ENCODE peak calls at places on chromosomes 1 and 21, in eight cellular contexts. D, X, L, V, C, A, G and J are unnamed samples.

GRCh38 chr21:41168391-41169257 is 664 bp downstream of the BACE2 start:
- DNase-seq in D (peak; percentile 55), X (peak; percentile 61), L (peak; percentile 68), V (peak; percentile 88), C (peak; percentile 43), A (peak; percentile 38), G (peak; percentile 42), J (peak; percentile 29)

GRCh38 chr1:4171480-4172450 is 271.7 kb upstream of the C1orf174 start:
- DNase-seq in D (no peak), X (no peak), L (no peak), V (no peak), C (no peak), A (no peak), G (no peak), J (no peak)

GRCh38 chr1:89762801-89763648 is 57.8 kb upstream of the LRRC8D start:
- DNase-seq in D (peak; percentile 92), X (peak; percentile 89), L (peak; percentile 78), V (peak; percentile 95), C (peak; percentile 92), A (peak; percentile 47), G (peak; percentile 69), J (peak; percentile 71)

GRCh38 chr1:30106125-30106524 is 617.3 kb downstream of the MATN1 start:
- DNase-seq in D (no peak), X (peak; percentile 56), L (peak; percentile 18), V (peak; percentile 70), C (peak; percentile 84), A (no peak), G (peak; percentile 9), J (peak; percentile 61)

GRCh38 chr1:214645712-214646111 is 42.7 kb downstream of the CENPF start:
- DNase-seq in D (no peak), X (no peak), L (no peak), V (no peak), C (no peak), A (no peak), G (no peak), J (no peak)

GRCh38 chr21:22900511-22900910 is 1902.3 kb downstream of the NCAM2 start:
- DNase-seq in D (no peak), X (peak; percentile 59), L (peak; percentile 2), V (no peak), C (no peak), A (no peak), G (no peak), J (no peak)

GRCh38 chr1:45512641-45513054 is 9.0 kb downstream of the PRDX1 start:
- DNase-seq in D (no peak), X (peak; percentile 79), L (peak; percentile 71), V (no peak), C (peak; percentile 67), A (no peak), G (peak; percentile 70), J (peak; percentile 45)

GRCh38 chr1:51527144-51527543 is 8.1 kb upstream of the EPS15 start:
- DNase-seq in D (no peak), X (no peak), L (no peak), V (no peak), C (no peak), A (no peak), G (no peak), J (no peak)

GRCh38 chr1:183719976-183720497 is 66.9 kb upstream of the APOBEC4 start:
- DNase-seq in D (no peak), X (no peak), L (peak; percentile 34), V (no peak), C (no peak), A (no peak), G (no peak), J (no peak)

GRCh38 chr1:59692591-59692990 is 122.2 kb upstream of the HOOK1 start:
- DNase-seq in D (no peak), X (no peak), L (peak; percentile 98), V (no peak), C (no peak), A (no peak), G (peak; percentile 94), J (no peak)

GRCh38 chr1:36322085-36322785 is 1.2 kb downstream of the EVA1B start:
- DNase-seq in D (no peak), X (no peak), L (no peak), V (peak; percentile 85), C (peak; percentile 54), A (no peak), G (no peak), J (no peak)

GRCh38 chr1:214404154-214404553 is 123.2 kb downstream of the SMYD2 start:
- DNase-seq in D (no peak), X (no peak), L (peak; percentile 88), V (no peak), C (no peak), A (no peak), G (no peak), J (no peak)

GRCh38 chr1:161948435-161948834 is 75.2 kb downstream of the OLFML2B start:
- DNase-seq in D (no peak), X (no peak), L (no peak), V (no peak), C (no peak), A (no peak), G (no peak), J (no peak)

GRCh38 chr1:15390667-15391066 is 19.0 kb upstream of the EFHD2 start:
- DNase-seq in D (no peak), X (no peak), L (no peak), V (no peak), C (no peak), A (no peak), G (no peak), J (no peak)

GRCh38 chr1:57546527-57546926 is 122.7 kb upstream of the DAB1 start:
- DNase-seq in D (no peak), X (no peak), L (no peak), V (no peak), C (no peak), A (no peak), G (no peak), J (no peak)

DNA sequence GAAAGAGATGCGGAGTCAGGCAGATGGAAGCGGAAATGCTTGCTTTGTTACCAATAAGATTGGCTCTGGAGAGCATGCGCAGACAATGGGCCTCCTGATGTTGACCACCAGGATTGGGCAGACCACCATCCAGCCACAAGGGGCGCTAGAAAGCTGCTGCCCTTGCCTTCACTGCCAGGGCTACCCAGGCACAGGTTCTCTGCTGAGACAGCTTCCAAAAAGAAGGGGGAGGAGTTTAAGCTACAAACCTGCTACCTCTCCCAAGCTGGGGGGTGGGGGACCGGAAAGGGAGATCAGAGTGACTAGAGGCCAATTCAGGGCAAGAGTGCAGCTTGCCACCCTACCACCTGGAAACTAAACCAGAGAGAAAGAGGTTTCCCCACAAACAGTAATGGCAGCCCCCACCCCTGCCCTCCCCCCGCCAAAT is 369.7 kb downstream of the RRAGC start:
- DNase-seq in D (no peak), X (peak; percentile 44), L (peak; percentile 2), V (no peak), C (peak; percentile 95), A (no peak), G (no peak), J (no peak)
- TF ChIP-seq CTCF in D (peak; percentile 46), X (peak; percentile 75), L (peak; percentile 35), V (peak; percentile 46), C (peak; percentile 87), A (no peak), G (peak; percentile 75), J (peak; percentile 63)

GRCh38 chr21:45818904-45819285 is 162.7 kb upstream of the COL6A1 start:
- DNase-seq in D (no peak), X (peak; percentile 65), L (peak; percentile 84), V (no peak), C (no peak), A (no peak), G (peak; percentile 89), J (no peak)

GRCh38 chr21:45818276-45818903 is 163.2 kb upstream of the COL6A1 start:
- DNase-seq in D (no peak), X (peak; percentile 83), L (peak; percentile 90), V (no peak), C (no peak), A (no peak), G (no peak), J (no peak)

GRCh38 chr21:45819478-45820170 is 161.9 kb upstream of the COL6A1 start:
- DNase-seq in D (no peak), X (no peak), L (no peak), V (no peak), C (no peak), A (no peak), G (no peak), J (no peak)

GRCh38 chr21:45816794-45817193 is 164.8 kb upstream of the COL6A1 start:
- DNase-seq in D (no peak), X (no peak), L (no peak), V (no peak), C (no peak), A (no peak), G (no peak), J (no peak)

DNA sequence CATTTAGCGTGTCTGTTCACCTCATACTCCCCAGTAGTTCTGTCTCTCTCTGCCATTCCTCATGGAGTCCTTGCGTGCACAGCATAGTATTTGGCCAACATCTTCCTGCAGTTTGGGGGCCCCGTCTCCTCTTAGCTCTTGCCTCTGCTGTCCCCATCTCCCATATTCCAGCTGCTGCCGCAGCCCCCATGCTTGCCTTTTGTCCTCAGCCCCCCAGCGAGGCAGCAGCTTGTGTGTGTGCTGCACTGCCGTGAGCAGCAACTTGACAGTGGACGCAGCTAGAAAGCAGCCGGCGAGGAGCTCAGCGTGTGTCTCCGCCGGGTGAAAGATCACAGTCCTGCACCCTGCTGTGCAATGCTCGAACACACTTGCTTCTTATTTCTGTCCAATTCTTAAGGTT is 164.2 kb upstream of the COL6A1 start:
- DNase-seq in D (no peak), X (no peak), L (no peak), V (no peak), C (no peak), A (no peak), G (no peak), J (no peak)
- TF ChIP-seq CTCF in D (no peak), X (no peak), L (no peak), V (no peak), C (no peak), A (no peak), G (no peak), J (no peak)

GRCh38 chr21:31780944-31781343 is 49.0 kb upstream of the SCAF4 start:
- DNase-seq in D (no peak), X (peak; percentile 72), L (no peak), V (no peak), C (no peak), A (no peak), G (no peak), J (no peak)
- TF ChIP-seq CTCF in D (no peak), X (peak; percentile 75), L (no peak), V (no peak), C (no peak), A (no peak), G (no peak), J (peak; percentile 31)

DNA sequence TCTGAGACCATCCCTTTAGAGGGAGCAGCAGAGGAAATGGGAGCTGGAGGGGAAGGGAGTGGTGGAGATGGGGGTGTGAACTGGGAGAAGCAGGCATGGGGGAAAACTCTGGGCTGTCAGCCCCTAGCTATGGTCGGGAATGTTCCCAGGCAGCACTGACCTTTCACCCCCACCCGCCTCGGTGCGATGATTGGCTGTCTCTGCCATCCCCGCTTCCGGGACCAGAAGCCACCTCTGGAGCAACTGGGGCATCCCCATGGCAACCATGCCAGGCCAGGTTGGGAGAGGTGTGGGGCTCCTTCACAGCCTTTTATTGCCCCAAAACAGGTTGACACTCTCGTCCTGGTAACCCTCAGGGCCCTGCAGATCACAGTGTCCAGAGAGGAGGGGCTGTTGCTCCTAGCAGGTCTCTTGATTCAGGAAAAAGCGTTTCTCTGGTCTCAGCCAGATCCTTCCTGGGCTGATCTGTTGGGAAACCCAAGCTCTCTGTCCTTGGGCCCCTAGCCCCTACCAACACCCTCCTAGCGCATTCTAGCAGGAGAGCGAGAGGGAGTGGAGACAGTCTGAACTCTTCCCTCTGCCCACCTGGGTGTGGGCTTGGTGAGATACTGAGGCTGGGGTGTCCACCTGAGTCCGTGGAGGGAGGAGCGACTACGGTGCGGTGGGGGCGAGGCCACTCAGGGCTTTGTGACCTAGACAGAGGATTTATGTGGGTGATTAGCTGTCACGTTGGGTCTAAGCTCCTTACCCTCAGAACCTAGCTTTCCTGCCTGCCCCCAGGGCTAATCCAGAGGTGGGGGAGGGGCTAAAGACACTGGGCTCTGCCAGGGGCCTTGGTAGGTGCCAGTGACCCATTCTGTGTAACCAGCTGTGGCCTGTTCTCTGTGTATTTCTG is 12.2 kb upstream of the SLC6A9 start:
- DNase-seq in D (no peak), X (peak; percentile 54), L (no peak), V (no peak), C (peak; percentile 12), A (no peak), G (no peak), J (no peak)
- TF ChIP-seq CTCF in D (no peak), X (no peak), L (no peak), V (no peak), C (no peak), A (no peak), G (no peak), J (no peak)